ENCODE peak calls at places on chromosome 19, in seven cellular contexts. C is GM12878, N is WTC11, O is HCT116, B is HepG2, Q is K562, W is H1. L is an unnamed sample.
A peak's percentile ranks its signal among the peaks of the same experiment; 100 is the strongest.

GRCh38 chr19:45419396-45419795 is 4.3 kb downstream of the ERCC1 start:
- DNase-seq in O (no peak), B (no peak), N (no peak), W (no peak), C (no peak), Q (no peak), L (no peak)

GRCh38 chr19:18946918-18947317 is 5.9 kb upstream of the HOMER3 start:
- DNase-seq in W (no peak), N (no peak), O (no peak), Q (no peak), B (no peak), C (no peak), L (no peak)

GRCh38 chr19:36939153-36939552 is 23.0 kb downstream of the ZNF568 start:
- DNase-seq in B (no peak), C (no peak), O (no peak), N (no peak), Q (peak; percentile 2), W (no peak), L (no peak)

GRCh38 chr19:19539738-19540703 is 2.0 kb downstream of the CILP2 start:
- DNase-seq in Q (peak; percentile 92), C (no peak), N (peak; percentile 98), O (peak; percentile 80), W (peak; percentile 81), B (no peak), L (peak; percentile 83)

GRCh38 chr19:17475541-17476115 is 5.3 kb downstream of the SLC27A1 start:
- DNase-seq in O (peak; percentile 69), C (no peak), N (no peak), W (no peak), B (peak; percentile 93), Q (no peak), L (no peak)

GRCh38 chr19:19460761-19461265 is 54.5 kb downstream of the TSSK6 start:
- DNase-seq in O (no peak), B (no peak), W (no peak), C (no peak), Q (no peak), N (peak; percentile 49), L (no peak)

GRCh38 chr19:21358768-21359451 is at the start of gene ZNF738:
- DNase-seq in N (peak; percentile 94), B (peak; percentile 84), W (peak; percentile 94), O (peak; percentile 94), Q (peak; percentile 84), C (peak; percentile 86), L (peak; percentile 78)

GRCh38 chr19:15436012-15436825 is 13.5 kb downstream of the WIZ start:
- DNase-seq in B (no peak), O (no peak), Q (peak; percentile 27), C (no peak), W (no peak), N (no peak), L (no peak)

GRCh38 chr19:41570639-41571112 is 5.3 kb upstream of the CEACAM21 start:
- DNase-seq in N (peak; percentile 87), W (peak; percentile 50), B (peak; percentile 59), O (peak; percentile 59), C (no peak), Q (peak; percentile 88), L (peak; percentile 82)

GRCh38 chr19:55452381-55453325 is 8.8 kb downstream of the ISOC2 start:
- DNase-seq in O (no peak), C (no peak), W (no peak), Q (peak; percentile 97), B (peak; percentile 44), N (peak; percentile 95), L (peak; percentile 88)

GRCh38 chr19:14237011-14237941 is 31.3 kb upstream of the ADGRL1 start:
- DNase-seq in C (no peak), Q (no peak), W (no peak), O (no peak), B (no peak), N (no peak), L (no peak)

GRCh38 chr19:52941941-52942370 is 18.7 kb upstream of the ZNF888 start:
- DNase-seq in Q (peak; percentile 55), B (no peak), W (no peak), C (no peak), O (no peak), N (peak; percentile 45), L (peak; percentile 7)

DNA sequence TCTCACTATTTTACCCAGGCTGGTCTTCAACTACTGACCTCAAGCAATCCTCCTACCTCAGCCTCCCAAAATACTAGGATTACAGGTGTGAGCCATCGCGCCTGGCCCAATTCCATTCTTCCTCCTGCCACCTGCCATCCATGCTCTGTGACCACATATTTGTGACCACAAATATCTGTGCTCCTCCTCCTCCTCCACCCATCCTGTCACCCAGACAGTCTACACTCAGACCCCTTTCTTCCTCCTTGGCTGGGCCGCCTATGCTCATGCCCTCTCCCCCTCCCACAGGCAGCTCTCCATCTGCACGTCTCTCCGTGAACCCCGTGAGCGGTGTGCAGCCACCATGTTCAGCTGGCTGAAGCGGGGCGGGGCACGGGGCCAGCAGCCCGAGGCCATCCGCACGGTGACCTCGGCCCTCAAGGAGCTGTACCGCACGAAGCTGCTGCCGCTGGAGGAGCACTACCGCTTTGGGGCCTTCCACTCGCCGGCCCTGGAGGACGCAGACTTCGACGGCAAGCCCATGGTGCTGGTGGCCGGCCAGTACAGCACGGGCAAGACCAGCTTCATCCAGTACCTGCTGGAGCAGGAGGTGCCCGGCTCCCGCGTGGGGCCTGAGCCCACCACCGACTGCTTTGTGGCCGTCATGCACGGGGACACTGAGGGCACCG is 3.2 kb downstream of the EHD2 start:
- DNase-seq in O (no peak), C (no peak), Q (no peak), B (no peak), N (no peak), W (no peak), L (no peak)
- TF ChIP-seq SP1 in O (no peak), C (no peak), Q (no peak), B (no peak), N (no peak), W (no peak), L (no peak)

DNA sequence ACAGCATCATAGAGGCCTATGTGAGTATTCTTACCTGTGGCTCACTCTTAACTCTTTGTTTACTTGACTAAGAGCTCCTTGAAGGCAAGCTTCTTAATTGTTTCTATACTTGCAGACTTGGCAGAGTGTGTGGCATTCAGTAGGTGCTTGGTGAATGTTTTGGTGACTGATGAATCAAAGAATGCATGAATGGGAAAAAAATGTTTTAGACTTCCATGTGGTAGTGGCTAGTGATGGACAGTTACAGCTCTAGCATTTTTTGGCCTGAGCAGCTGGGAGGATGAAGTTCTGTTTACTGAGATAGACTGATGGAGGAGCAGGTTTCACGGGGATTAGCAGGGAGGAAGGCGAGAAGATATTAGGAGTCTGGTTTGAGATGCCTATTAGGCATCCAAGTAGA is 13.6 kb downstream of the HAS1 start:
- DNase-seq in B (no peak), W (no peak), Q (no peak), C (no peak), N (no peak), O (no peak), L (no peak)
- TF ChIP-seq SP1 in B (no peak), W (no peak), Q (no peak), C (no peak), N (no peak), O (no peak), L (no peak)

GRCh38 chr19:12784871-12785430 is 6.3 kb upstream of the JUNB start:
- DNase-seq in O (no peak), N (no peak), Q (no peak), B (no peak), C (no peak), W (no peak), L (no peak)
- TF ChIP-seq SP1 in O (no peak), N (no peak), Q (no peak), B (no peak), C (peak; percentile 49), W (no peak), L (no peak)

GRCh38 chr19:2627319-2627829 is 75.1 kb downstream of the GNG7 start:
- DNase-seq in Q (no peak), C (no peak), B (peak; percentile 68), W (no peak), N (no peak), O (peak; percentile 92), L (no peak)
- TF ChIP-seq SP1 in Q (no peak), C (no peak), B (no peak), W (no peak), N (no peak), O (peak; percentile 84), L (no peak)

GRCh38 chr19:49150106-49150943 is 4.9 kb downstream of the HRC start:
- DNase-seq in Q (peak; percentile 94), C (no peak), W (no peak), O (peak; percentile 76), B (peak; percentile 76), N (peak; percentile 83), L (peak; percentile 75)

GRCh38 chr19:49153167-49153809 is 1.9 kb downstream of the HRC start:
- DNase-seq in C (no peak), B (no peak), O (no peak), N (no peak), W (no peak), Q (no peak), L (no peak)

GRCh38 chr19:49150944-49151243 is 4.3 kb downstream of the HRC start:
- DNase-seq in Q (no peak), W (no peak), N (no peak), O (no peak), B (no peak), C (no peak), L (no peak)

GRCh38 chr19:49152218-49152550 is 3.0 kb downstream of the HRC start:
- DNase-seq in O (no peak), C (no peak), N (peak; percentile 40), W (no peak), Q (no peak), B (no peak), L (no peak)

DNA sequence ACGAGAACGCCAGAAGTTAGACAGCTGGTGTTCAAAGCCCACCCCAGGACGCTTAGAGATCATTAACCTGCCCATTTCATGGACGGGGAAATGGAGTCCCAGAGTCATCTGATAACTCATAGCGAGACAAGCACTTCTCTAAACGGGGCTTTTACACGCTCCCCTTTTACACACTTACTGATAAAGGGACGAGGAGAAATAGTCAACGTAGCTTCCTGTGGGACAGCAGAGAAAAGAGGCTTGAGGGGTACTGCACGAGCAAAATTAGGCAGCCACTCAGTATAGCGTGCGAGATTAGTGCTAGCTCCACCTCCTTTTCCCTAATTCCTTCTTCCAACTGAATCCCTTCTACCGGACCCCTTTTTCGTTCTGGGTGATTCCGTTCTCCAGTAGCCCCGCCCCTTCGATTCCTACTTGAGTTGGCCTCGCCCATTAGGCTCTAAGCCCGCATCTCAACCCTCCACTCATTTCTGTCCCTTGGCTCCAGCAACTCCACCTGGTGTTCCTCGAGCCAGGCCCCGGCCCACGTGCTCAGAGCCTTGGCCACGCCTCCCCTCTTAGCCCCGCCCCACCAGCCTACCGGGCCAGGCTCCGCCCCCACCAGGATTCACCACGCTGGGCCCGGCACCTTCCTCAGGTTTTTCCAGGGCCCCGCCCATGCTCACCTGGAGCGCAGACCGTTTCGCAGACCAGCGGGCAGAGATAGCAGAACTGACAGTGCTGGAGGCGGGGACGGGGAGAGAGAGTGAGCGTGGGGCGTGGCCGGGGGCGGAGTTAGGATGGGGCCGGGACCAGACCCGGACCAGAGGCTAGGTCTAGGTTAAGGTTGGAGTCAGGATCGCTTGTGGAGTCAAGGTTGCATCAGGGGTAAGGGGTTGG is 3.6 kb downstream of the HRC start:
- DNase-seq in N (peak; percentile 99), O (peak; percentile 98), W (peak; percentile 95), C (no peak), Q (peak; percentile 97), B (no peak), L (peak; percentile 89)
- TF ChIP-seq SP1 in N (peak; percentile 98), O (peak; percentile 82), W (peak; percentile 65), C (no peak), Q (peak; percentile 92), B (no peak), L (no peak)

GRCh38 chr19:9362905-9363304 is at the start of gene ZNF177:
- DNase-seq in W (no peak), B (no peak), O (no peak), Q (peak; percentile 23), N (peak; percentile 17), C (no peak), L (no peak)
- TF ChIP-seq SP1 in W (no peak), B (no peak), O (no peak), Q (no peak), N (no peak), C (no peak), L (no peak)

GRCh38 chr19:35260694-35261304 is 8.0 kb upstream of the USF2 start:
- DNase-seq in B (no peak), C (no peak), Q (no peak), N (peak; percentile 0), W (no peak), O (no peak), L (no peak)
- TF ChIP-seq SP1 in B (no peak), C (no peak), Q (no peak), N (no peak), W (no peak), O (no peak), L (no peak)

L was measured in HEK293T.